ENCODE peak calls at places on chromosome 12, in four cellular contexts. One of them, this sample, is unnamed.

GRCh38 chr12:39574785-39575497 is 44.7 kb downstream of the ABCD2 start:
- DNase-seq in ovary: no peak
- DNase-seq in GM12878: no peak
- DNase-seq in body of pancreas: no peak
- DNase-seq in this sample: no peak

GRCh38 chr12:118010903-118011302 is 5.6 kb upstream of the RFC5 start:
- DNase-seq in ovary: no peak
- DNase-seq in GM12878: no peak
- DNase-seq in body of pancreas: no peak
- DNase-seq in this sample: no peak

GRCh38 chr12:11731455-11731854 is 82.0 kb downstream of the ETV6 start:
- DNase-seq in ovary: no peak
- DNase-seq in GM12878: no peak
- DNase-seq in body of pancreas: no peak
- DNase-seq in this sample: no peak

GRCh38 chr12:9049520-9050133 is 60.3 kb downstream of the KLRG1 start:
- DNase-seq in ovary: no peak
- DNase-seq in GM12878: no peak
- DNase-seq in body of pancreas: no peak
- DNase-seq in this sample: no peak

GRCh38 chr12:52347546-52348510 is 19.5 kb downstream of the KRT85 start:
- DNase-seq in ovary: no peak
- DNase-seq in GM12878: no peak
- DNase-seq in body of pancreas: no peak
- DNase-seq in this sample: no peak

GRCh38 chr12:3315201-3315661 is 175.8 kb upstream of the PRMT8 start:
- DNase-seq in ovary: peak
- DNase-seq in GM12878: no peak
- DNase-seq in body of pancreas: peak
- DNase-seq in this sample: peak

GRCh38 chr12:117587646-117588287 is 226.3 kb upstream of the NOS1 start:
- DNase-seq in ovary: peak
- DNase-seq in GM12878: no peak
- DNase-seq in body of pancreas: peak
- DNase-seq in this sample: no peak

GRCh38 chr12:71216725-71217579 is 59.2 kb upstream of the TSPAN8 start:
- DNase-seq in ovary: no peak
- DNase-seq in GM12878: no peak
- DNase-seq in body of pancreas: peak
- DNase-seq in this sample: no peak

GRCh38 chr12:96350982-96351381 is 49.3 kb downstream of the CDK17 start:
- DNase-seq in ovary: no peak
- DNase-seq in GM12878: no peak
- DNase-seq in body of pancreas: no peak
- DNase-seq in this sample: no peak

GRCh38 chr12:127296591-127296990 is 970.4 kb upstream of the TMEM132C start:
- DNase-seq in ovary: no peak
- DNase-seq in GM12878: no peak
- DNase-seq in body of pancreas: no peak
- DNase-seq in this sample: no peak

GRCh38 chr12:6765634-6766581 is at the start of gene PTMS:
- DNase-seq in ovary: peak
- DNase-seq in GM12878: no peak
- DNase-seq in body of pancreas: peak
- DNase-seq in this sample: peak

GRCh38 chr12:30000401-30000800 is 216.7 kb upstream of the TMTC1 start:
- DNase-seq in ovary: no peak
- DNase-seq in GM12878: no peak
- DNase-seq in body of pancreas: no peak
- DNase-seq in this sample: no peak

GRCh38 chr12:110536834-110537604 is 34.9 kb downstream of the RAD9B start:
- DNase-seq in ovary: no peak
- DNase-seq in GM12878: no peak
- DNase-seq in body of pancreas: no peak
- DNase-seq in this sample: no peak

GRCh38 chr12:85569261-85569660 is 266.9 kb downstream of the RASSF9 start:
- DNase-seq in ovary: no peak
- DNase-seq in GM12878: no peak
- DNase-seq in body of pancreas: no peak
- DNase-seq in this sample: no peak

GRCh38 chr12:31355747-31356107 is 29.8 kb upstream of the SINHCAF start:
- DNase-seq in ovary: no peak
- DNase-seq in GM12878: no peak
- DNase-seq in body of pancreas: no peak
- DNase-seq in this sample: no peak

GRCh38 chr12:724194-724855 is 28.1 kb upstream of the WNK1 start:
- DNase-seq in ovary: no peak
- DNase-seq in GM12878: no peak
- DNase-seq in body of pancreas: no peak
- DNase-seq in this sample: no peak

GRCh38 chr12:102871014-102871413 is 46.0 kb downstream of the PAH start:
- DNase-seq in ovary: no peak
- DNase-seq in GM12878: no peak
- DNase-seq in body of pancreas: no peak
- DNase-seq in this sample: no peak

GRCh38 chr12:118589162-118589561 is 212.8 kb downstream of the SUDS3 start:
- DNase-seq in ovary: no peak
- DNase-seq in GM12878: no peak
- DNase-seq in body of pancreas: no peak
- DNase-seq in this sample: no peak

GRCh38 chr12:29943683-29944082 is 159.9 kb upstream of the TMTC1 start:
- DNase-seq in ovary: no peak
- DNase-seq in GM12878: no peak
- DNase-seq in body of pancreas: no peak
- DNase-seq in this sample: no peak

GRCh38 chr12:117012189-117012805 is 86.9 kb downstream of the TESC start:
- DNase-seq in ovary: no peak
- DNase-seq in GM12878: no peak
- DNase-seq in body of pancreas: no peak
- DNase-seq in this sample: no peak

GRCh38 chr12:24798335-24798734 is 150.6 kb downstream of the BCAT1 start:
- DNase-seq in ovary: no peak
- DNase-seq in GM12878: peak
- DNase-seq in body of pancreas: no peak
- DNase-seq in this sample: no peak

GRCh38 chr12:42199007-42199406 is 39.0 kb downstream of the YAF2 start:
- DNase-seq in ovary: no peak
- DNase-seq in GM12878: no peak
- DNase-seq in body of pancreas: no peak
- DNase-seq in this sample: no peak
- H3K27ac ChIP-seq in ovary: no peak
- H3K27ac ChIP-seq in GM12878: no peak
- H3K27ac ChIP-seq in body of pancreas: no peak
- H3K27ac ChIP-seq in this sample: no peak

GRCh38 chr12:69007858-69008314 is 74.9 kb upstream of the CPM start:
- DNase-seq in ovary: no peak
- DNase-seq in GM12878: no peak
- DNase-seq in body of pancreas: no peak
- DNase-seq in this sample: no peak
- TF ChIP-seq POLR2A in ovary: no peak
- TF ChIP-seq POLR2A in GM12878: no peak
- TF ChIP-seq POLR2A in body of pancreas: no peak
- TF ChIP-seq POLR2A in this sample: no peak

DNA sequence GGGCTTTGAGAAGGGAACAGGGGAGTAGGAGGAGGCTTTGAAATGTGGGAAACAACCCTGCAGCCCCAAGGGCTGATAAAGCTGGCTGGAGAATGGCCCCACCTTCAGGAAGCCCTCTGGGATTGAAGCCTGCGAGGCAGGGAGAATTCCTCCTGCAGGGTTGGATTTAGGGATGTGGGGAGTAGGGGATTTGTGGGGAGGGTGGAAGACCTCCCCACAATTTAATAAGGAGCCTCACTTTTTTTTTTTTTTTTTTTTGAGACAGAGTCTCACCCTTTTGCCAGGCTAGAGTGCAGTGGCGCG is 88.8 kb upstream of the NCOR2 start:
- DNase-seq in ovary: no peak
- DNase-seq in GM12878: no peak
- DNase-seq in body of pancreas: no peak
- DNase-seq in this sample: no peak
- TF ChIP-seq CTCF in ovary: no peak
- TF ChIP-seq CTCF in GM12878: no peak
- TF ChIP-seq CTCF in body of pancreas: no peak
- TF ChIP-seq CTCF in this sample: no peak

GRCh38 chr12:121400332-121401139 is 618 bp downstream of the RNF34 start:
- DNase-seq in ovary: no peak
- DNase-seq in GM12878: peak
- DNase-seq in body of pancreas: no peak
- DNase-seq in this sample: peak

GRCh38 chr12:121403721-121404120 is 3.8 kb downstream of the RNF34 start:
- DNase-seq in ovary: no peak
- DNase-seq in GM12878: no peak
- DNase-seq in body of pancreas: no peak
- DNase-seq in this sample: no peak

GRCh38 chr12:121399391-121400331 is at the start of gene RNF34:
- DNase-seq in ovary: peak
- DNase-seq in GM12878: peak
- DNase-seq in body of pancreas: peak
- DNase-seq in this sample: peak

GRCh38 chr12:121405211-121405610 is 5.3 kb downstream of the RNF34 start:
- DNase-seq in ovary: no peak
- DNase-seq in GM12878: no peak
- DNase-seq in body of pancreas: no peak
- DNase-seq in this sample: no peak

DNA sequence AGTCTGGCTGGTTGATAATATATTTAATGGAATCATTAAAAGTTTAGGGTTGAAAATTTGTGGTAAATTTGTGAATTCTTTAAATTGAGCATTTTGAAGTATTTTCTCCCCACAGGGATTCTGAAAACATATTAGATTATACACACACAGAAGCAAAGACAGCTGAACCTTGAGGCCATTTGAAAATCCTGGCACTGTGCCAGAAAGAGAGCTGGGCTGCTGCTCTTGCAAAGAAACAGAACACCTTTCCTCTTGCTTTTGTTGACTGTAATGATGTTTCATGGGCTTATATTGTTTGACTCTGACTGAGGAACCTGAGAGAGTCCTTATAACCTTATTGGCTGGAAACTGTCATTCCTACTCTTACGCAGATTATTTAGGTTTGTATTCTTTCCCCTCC is 4.8 kb downstream of the RNF34 start:
- DNase-seq in ovary: no peak
- DNase-seq in GM12878: no peak
- DNase-seq in body of pancreas: peak
- DNase-seq in this sample: no peak
- H3K27ac ChIP-seq in ovary: no peak
- H3K27ac ChIP-seq in GM12878: no peak
- H3K27ac ChIP-seq in body of pancreas: no peak
- H3K27ac ChIP-seq in this sample: no peak

DNA sequence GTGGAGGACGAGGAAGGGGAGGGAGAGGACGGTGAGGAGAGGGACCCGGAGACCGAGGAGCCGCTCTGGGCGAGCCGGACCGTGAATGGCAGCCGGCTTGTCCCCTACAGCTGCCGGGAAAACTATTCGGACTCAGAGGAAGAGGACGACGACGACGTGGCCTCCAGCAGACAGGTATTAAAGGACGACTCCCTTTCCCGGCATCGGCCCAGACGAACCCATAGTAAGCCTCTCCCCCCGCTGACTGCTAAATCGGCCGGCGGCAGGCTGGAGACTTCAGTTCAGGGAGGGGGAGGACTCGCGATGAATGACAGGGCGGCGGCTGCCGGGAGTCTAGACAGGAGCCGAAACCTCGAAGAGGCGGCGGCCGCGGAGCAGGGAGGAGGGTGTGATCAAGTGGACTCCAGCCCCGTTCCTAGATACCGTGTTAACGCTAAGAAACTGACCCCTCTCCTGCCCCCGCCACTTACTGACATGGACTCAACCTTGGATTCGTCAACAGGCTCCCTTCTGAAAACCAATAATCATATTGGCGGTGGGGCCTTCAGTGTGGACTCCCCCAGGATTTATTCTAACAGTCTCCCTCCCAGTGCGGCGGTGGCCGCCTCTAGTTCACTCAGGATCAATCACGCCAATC is 980 bp downstream of the LEMD3 start:
- DNase-seq in ovary: peak
- DNase-seq in GM12878: no peak
- DNase-seq in body of pancreas: peak
- DNase-seq in this sample: peak
- TF ChIP-seq POLR2A in ovary: no peak
- TF ChIP-seq POLR2A in GM12878: peak
- TF ChIP-seq POLR2A in body of pancreas: peak
- TF ChIP-seq POLR2A in this sample: no peak

GRCh38 chr12:74418573-74418972 is 119.1 kb upstream of the ATXN7L3B start:
- DNase-seq in ovary: no peak
- DNase-seq in GM12878: no peak
- DNase-seq in body of pancreas: no peak
- DNase-seq in this sample: no peak

GRCh38 chr12:74415633-74416032 is 122.0 kb upstream of the ATXN7L3B start:
- DNase-seq in ovary: no peak
- DNase-seq in GM12878: no peak
- DNase-seq in body of pancreas: no peak
- DNase-seq in this sample: no peak

GRCh38 chr12:74408601-74409166 is 129.0 kb upstream of the ATXN7L3B start:
- DNase-seq in ovary: no peak
- DNase-seq in GM12878: no peak
- DNase-seq in body of pancreas: no peak
- DNase-seq in this sample: no peak

GRCh38 chr12:74412607-74413230 is 124.9 kb upstream of the ATXN7L3B start:
- DNase-seq in ovary: no peak
- DNase-seq in GM12878: no peak
- DNase-seq in body of pancreas: no peak
- DNase-seq in this sample: no peak
- TF ChIP-seq CTCF in ovary: no peak
- TF ChIP-seq CTCF in GM12878: peak
- TF ChIP-seq CTCF in body of pancreas: peak
- TF ChIP-seq CTCF in this sample: no peak

GRCh38 chr12:15256760-15257159 is 35.5 kb upstream of the RERG start:
- DNase-seq in ovary: no peak
- DNase-seq in GM12878: no peak
- DNase-seq in body of pancreas: no peak
- DNase-seq in this sample: peak
- H3K27ac ChIP-seq in ovary: no peak
- H3K27ac ChIP-seq in GM12878: no peak
- H3K27ac ChIP-seq in body of pancreas: no peak
- H3K27ac ChIP-seq in this sample: no peak

This sample was measured in uterus.